ENCODE peak calls at places on chromosomes 11 and 22, in eight cellular contexts. T is Peyer's patch; C is neural progenitor cell; O is H9; L is body of pancreas; P is CD4-positive, alpha-beta memory T cell; N is A549; K is uterus. W is an unnamed sample.

GRCh38 chr22:44665115-44665514 is 36.9 kb upstream of the PRR5 start:
- DNase-seq in T (no peak), C (peak; percentile 23), O (no peak), L (no peak), P (no peak), N (no peak), K (no peak), W (no peak)

GRCh38 chr22:46122511-46122971 is 27.8 kb upstream of the PPARA start:
- DNase-seq in T (peak; percentile 74), C (peak; percentile 84), O (peak; percentile 72), L (peak; percentile 75), P (peak; percentile 51), N (peak; percentile 76), K (peak; percentile 74), W (peak; percentile 33)

GRCh38 chr11:1482581-1483444 is 3.8 kb downstream of the MOB2 start:
- DNase-seq in T (no peak), C (no peak), O (no peak), L (peak; percentile 11), P (no peak), N (no peak), K (peak; percentile 20), W (no peak)

GRCh38 chr11:65791719-65792213 is 4.9 kb downstream of the OVOL1 start:
- DNase-seq in T (peak; percentile 78), C (no peak), O (no peak), L (no peak), P (peak; percentile 34), N (no peak), K (no peak), W (no peak)

GRCh38 chr11:128716661-128717210 is 22.9 kb downstream of the FLI1 start:
- DNase-seq in T (peak; percentile 69), C (peak; percentile 27), O (no peak), L (no peak), P (peak; percentile 69), N (no peak), K (no peak), W (no peak)

GRCh38 chr11:45333023-45333422 is 46.9 kb upstream of the SYT13 start:
- DNase-seq in T (no peak), C (no peak), O (no peak), L (no peak), P (no peak), N (no peak), K (no peak), W (no peak)

GRCh38 chr11:47179655-47179991 is 2.9 kb upstream of the ARFGAP2 start:
- DNase-seq in T (peak; percentile 24), C (peak; percentile 79), O (peak; percentile 76), L (peak; percentile 50), P (peak; percentile 21), N (peak; percentile 78), K (no peak), W (peak; percentile 18)

GRCh38 chr22:30224161-30224857 is 22.2 kb downstream of the LIF start:
- DNase-seq in T (no peak), C (no peak), O (no peak), L (no peak), P (no peak), N (peak; percentile 85), K (no peak), W (no peak)

GRCh38 chr11:70625921-70626518 is 227.7 kb downstream of the CTTN start:
- DNase-seq in T (no peak), C (peak; percentile 57), O (no peak), L (no peak), P (no peak), N (no peak), K (no peak), W (no peak)

GRCh38 chr11:28104425-28104824 is 3.5 kb downstream of the KIF18A start:
- DNase-seq in T (no peak), C (no peak), O (no peak), L (no peak), P (no peak), N (no peak), K (no peak), W (no peak)

GRCh38 chr11:11349870-11350325 is 3.2 kb downstream of the CSNK2A3 start:
- DNase-seq in T (no peak), C (no peak), O (no peak), L (no peak), P (no peak), N (no peak), K (peak; percentile 31), W (no peak)

GRCh38 chr22:47773635-47774034 is 1011.2 kb downstream of the TBC1D22A start:
- DNase-seq in T (no peak), C (no peak), O (no peak), L (no peak), P (no peak), N (no peak), K (no peak), W (no peak)

GRCh38 chr22:47777426-47777825 is 1015.0 kb downstream of the TBC1D22A start:
- DNase-seq in T (no peak), C (no peak), O (no peak), L (no peak), P (no peak), N (no peak), K (no peak), W (no peak)

GRCh38 chr22:47776329-47776728 is 1013.9 kb downstream of the TBC1D22A start:
- DNase-seq in T (no peak), C (peak; percentile 51), O (peak; percentile 75), L (no peak), P (no peak), N (no peak), K (no peak), W (no peak)

GRCh38 chr22:47775191-47775590 is 1012.7 kb downstream of the TBC1D22A start:
- DNase-seq in T (no peak), C (no peak), O (no peak), L (no peak), P (no peak), N (no peak), K (no peak), W (no peak)

GRCh38 chr22:47775686-47776085 is 1013.2 kb downstream of the TBC1D22A start:
- DNase-seq in T (no peak), C (no peak), O (no peak), L (no peak), P (no peak), N (no peak), K (no peak), W (no peak)
- H3K9me3 ChIP-seq in T (no peaks in the 10 kb centered on the region), C (no peaks in the 10 kb centered on the region), O (no peaks in the 10 kb centered on the region), L (no peaks in the 10 kb centered on the region), P (no peaks in the 10 kb centered on the region), N (no peaks in the 10 kb centered on the region), K (no peaks in the 10 kb centered on the region), W (no peaks in the 10 kb centered on the region)

GRCh38 chr11:132438418-132438817 is 1068.0 kb downstream of the NTM start:
- DNase-seq in T (no peak), C (no peak), O (no peak), L (no peak), P (no peak), N (no peak), K (no peak), W (no peak)

GRCh38 chr11:132444891-132445290 is 1074.5 kb downstream of the NTM start:
- DNase-seq in T (no peak), C (no peak), O (no peak), L (peak; percentile 41), P (no peak), N (no peak), K (no peak), W (no peak)

GRCh38 chr11:132439711-132440300 is 1069.4 kb downstream of the NTM start:
- DNase-seq in T (no peak), C (no peak), O (no peak), L (no peak), P (no peak), N (no peak), K (no peak), W (no peak)
- H3K9me3 ChIP-seq in T (no peaks in the 10 kb centered on the region), C (no peaks in the 10 kb centered on the region), O (no peaks in the 10 kb centered on the region), L (no peaks in the 10 kb centered on the region), P (no peaks in the 10 kb centered on the region), N (no peaks in the 10 kb centered on the region), K (no peaks in the 10 kb centered on the region), W (no peaks in the 10 kb centered on the region)

GRCh38 chr22:47277511-47277910 is 515.1 kb downstream of the TBC1D22A start:
- DNase-seq in T (no peak), C (no peak), O (no peak), L (no peak), P (no peak), N (no peak), K (no peak), W (no peak)

GRCh38 chr22:47276219-47276843 is 513.9 kb downstream of the TBC1D22A start:
- DNase-seq in T (no peak), C (no peak), O (no peak), L (no peak), P (no peak), N (no peak), K (no peak), W (no peak)

GRCh38 chr22:47275479-47276218 is 513.2 kb downstream of the TBC1D22A start:
- DNase-seq in T (no peak), C (no peak), O (no peak), L (no peak), P (no peak), N (no peak), K (no peak), W (no peak)

GRCh38 chr22:47277001-47277400 is 514.6 kb downstream of the TBC1D22A start:
- DNase-seq in T (no peak), C (no peak), O (no peak), L (no peak), P (no peak), N (no peak), K (no peak), W (no peak)

DNA sequence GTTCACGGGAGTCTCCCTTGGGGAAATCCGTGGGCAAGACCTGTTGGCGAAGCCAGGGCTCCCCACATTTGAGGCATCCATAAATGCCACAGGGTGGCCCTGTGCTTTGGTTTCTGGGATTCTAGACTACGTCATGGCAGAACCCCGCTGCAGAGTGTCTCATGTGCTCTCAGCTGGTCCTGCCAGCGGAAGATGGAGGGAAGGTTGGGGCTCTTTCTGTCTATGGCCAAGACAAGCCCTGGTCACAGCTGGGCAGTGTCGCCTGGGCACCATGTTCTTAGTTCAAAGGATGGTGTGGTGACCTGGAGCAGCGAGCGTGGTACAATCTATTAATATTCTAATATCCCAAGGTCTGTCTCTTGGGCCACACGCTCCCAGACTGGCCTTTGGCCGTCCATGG is 511.7 kb downstream of the TBC1D22A start:
- DNase-seq in T (no peak), C (no peak), O (no peak), L (no peak), P (no peak), N (no peak), K (no peak), W (no peak)
- H3K9me3 ChIP-seq in T (no peaks in the 10 kb centered on the region), C (peaks cover 7% of the 10 kb centered on the region), O (peaks cover 95% of the 10 kb centered on the region), L (no peaks in the 10 kb centered on the region), P (no peaks in the 10 kb centered on the region), N (no peaks in the 10 kb centered on the region), K (no peaks in the 10 kb centered on the region), W (no peaks in the 10 kb centered on the region)

GRCh38 chr22:41193829-41194228 is 11.3 kb upstream of the L3MBTL2 start:
- DNase-seq in T (no peak), C (no peak), O (no peak), L (no peak), P (no peak), N (no peak), K (no peak), W (no peak)

GRCh38 chr22:41191467-41191866 is 13.6 kb upstream of the L3MBTL2 start:
- DNase-seq in T (no peak), C (no peak), O (no peak), L (no peak), P (no peak), N (no peak), K (no peak), W (no peak)

GRCh38 chr22:41201146-41201545 is 4.0 kb upstream of the L3MBTL2 start:
- DNase-seq in T (no peak), C (no peak), O (no peak), L (no peak), P (no peak), N (no peak), K (no peak), W (no peak)

GRCh38 chr22:41197808-41198585 is 7.1 kb upstream of the L3MBTL2 start:
- DNase-seq in T (peak; percentile 58), C (peak; percentile 68), O (no peak), L (peak; percentile 40), P (peak; percentile 33), N (peak; percentile 47), K (no peak), W (peak; percentile 71)

GRCh38 chr22:41197046-41197807 is 7.9 kb upstream of the L3MBTL2 start:
- DNase-seq in T (peak; percentile 80), C (peak; percentile 93), O (peak; percentile 89), L (peak; percentile 79), P (peak; percentile 72), N (peak; percentile 68), K (peak; percentile 73), W (peak; percentile 63)
- H3K9me3 ChIP-seq in T (no peaks in the 10 kb centered on the region), C (no peaks in the 10 kb centered on the region), O (no peaks in the 10 kb centered on the region), L (no peaks in the 10 kb centered on the region), P (no peaks in the 10 kb centered on the region), N (no peaks in the 10 kb centered on the region), K (no peaks in the 10 kb centered on the region), W (no peaks in the 10 kb centered on the region)